ENCODE peak calls at places on chromosomes 6 and 20, in five cellular contexts. I is activated CD4-positive, alpha-beta memory T cell treated with anti-CD3 and anti-CD28 coated beads for 36 hours; C is effector CD8-positive, alpha-beta T cell; G is esophagus squamous epithelium; Z is ovary. P is an unnamed sample.

GRCh38 chr6:25449774-25450173 is 170.6 kb downstream of the CARMIL1 start:
- DNase-seq in I (no peak), C (no peak), G (no peak), Z (no peak), P (no peak)

GRCh38 chr20:55140631-55141030 is 665.2 kb downstream of the DOK5 start:
- DNase-seq in I (no peak), C (no peak), G (no peak), Z (no peak), P (no peak)

GRCh38 chr20:31674895-31675827 is 37.4 kb downstream of the COX4I2 start:
- DNase-seq in I (peak; percentile 86), C (peak; percentile 27), G (no peak), Z (peak; percentile 60), P (no peak)

GRCh38 chr6:141809901-141810300 is 322.8 kb upstream of the GJE1 start:
- DNase-seq in I (no peak), C (no peak), G (no peak), Z (no peak), P (no peak)

GRCh38 chr20:62914970-62915457 is 11.3 kb downstream of the DIDO1 start:
- DNase-seq in I (no peak), C (peak; percentile 24), G (no peak), Z (no peak), P (no peak)

GRCh38 chr6:46677314-46677654 is 10.4 kb upstream of the TDRD6 start:
- DNase-seq in I (no peak), C (no peak), G (no peak), Z (no peak), P (no peak)

GRCh38 chr6:166470029-166470862 is 87.5 kb upstream of the MPC1 start:
- DNase-seq in I (no peak), C (no peak), G (no peak), Z (no peak), P (no peak)

GRCh38 chr6:32932132-32932868 is 8.5 kb downstream of the HLA-DMB start:
- DNase-seq in I (no peak), C (no peak), G (no peak), Z (no peak), P (no peak)